ENCODE peak calls at places on chromosomes 12 and 14, in six cellular contexts. T, S, M, G, K and U are unnamed samples. For H3K36me3, the result is how much of the 10 kb centered on the place peaks cover.

GRCh38 chr14:97486601-97487120 is 689.5 kb downstream of the VRK1 start:
- DNase-seq in M (no peak), S (no peak), K (no peak), G (no peak), T (peak), U (no peak)

GRCh38 chr12:23084236-23084995 is 459.4 kb downstream of the ETNK1 start:
- DNase-seq in M (no peak), S (peak), K (peak), G (no peak), T (no peak), U (no peak)

GRCh38 chr12:34392741-34393085 is 370.4 kb downstream of the ALG10 start:
- DNase-seq in G (peak), M (no peak), K (no peak), T (no peak), S (no peak), U (no peak)

GRCh38 chr12:21776242-21776641 is 1.7 kb upstream of the KCNJ8 start:
- DNase-seq in S (no peak), G (no peak), T (no peak), M (no peak), K (no peak), U (no peak)

GRCh38 chr14:104753528-104754212 is 723 bp downstream of the SIVA1 start:
- DNase-seq in K (peak), S (no peak), G (no peak), M (no peak), T (peak), U (no peak)

GRCh38 chr12:50925342-50925651 is 27.0 kb upstream of the HIGD1C start:
- DNase-seq in S (no peak), K (no peak), T (no peak), M (no peak), G (no peak), U (no peak)

GRCh38 chr14:52776816-52777215 is 14.6 kb downstream of the GNPNAT1 start:
- DNase-seq in K (no peak), S (no peak), T (no peak), M (no peak), G (no peak), U (no peak)

GRCh38 chr14:39175445-39176262 is 600 bp downstream of the PNN start:
- DNase-seq in S (peak), G (no peak), M (peak), K (no peak), T (peak), U (peak)

GRCh38 chr12:15584366-15585041 is 204.7 kb downstream of the EPS8 start:
- DNase-seq in M (no peak), K (peak), S (peak), T (no peak), G (no peak), U (peak)

GRCh38 chr12:18320036-18320617 is 58.8 kb downstream of the PIK3C2G start:
- DNase-seq in T (no peak), G (no peak), M (no peak), K (peak), S (peak), U (no peak)

GRCh38 chr14:55123101-55123500 is 6.0 kb upstream of the LGALS3 start:
- DNase-seq in K (peak), T (no peak), S (peak), M (no peak), G (no peak), U (peak)

GRCh38 chr14:51581017-51581881 is 70.5 kb upstream of the FRMD6 start:
- DNase-seq in T (no peak), K (peak), M (no peak), G (no peak), S (peak), U (no peak)

GRCh38 chr14:55103005-55103640 is 25.9 kb upstream of the LGALS3 start:
- DNase-seq in T (peak), S (peak), M (peak), K (peak), G (peak), U (peak)

GRCh38 chr14:105498430-105499255 is 7.6 kb downstream of the TEDC1 start:
- DNase-seq in G (no peak), M (peak), S (no peak), T (peak), K (no peak), U (no peak)

GRCh38 chr14:72907886-72908285 is 14.0 kb upstream of the DPF3 start:
- DNase-seq in G (peak), K (peak), T (no peak), M (no peak), S (peak), U (no peak)

GRCh38 chr14:84646791-84647500 is 883.0 kb upstream of the FLRT2 start:
- DNase-seq in G (no peak), K (no peak), S (peak), T (no peak), M (no peak), U (no peak)

GRCh38 chr12:118742426-118742825 is 238.9 kb upstream of the SRRM4 start:
- DNase-seq in K (no peak), G (no peak), M (no peak), S (no peak), T (no peak), U (no peak)

GRCh38 chr14:77007975-77008421 is 20.5 kb downstream of the IRF2BPL start:
- DNase-seq in T (no peak), M (peak), K (no peak), S (no peak), G (peak), U (no peak)

GRCh38 chr12:24901975-24902461 is 46.9 kb downstream of the BCAT1 start:
- DNase-seq in S (no peak), M (no peak), G (no peak), K (peak), T (peak), U (peak)

GRCh38 chr12:68785358-68785757 is 22.6 kb upstream of the MDM2 start:
- DNase-seq in T (no peak), S (peak), G (peak), K (no peak), M (no peak), U (no peak)

GRCh38 chr12:42140901-42141300 is 3.8 kb downstream of the GXYLT1 start:
- DNase-seq in K (no peak), G (no peak), S (peak), T (no peak), M (no peak), U (peak)

GRCh38 chr12:49792976-49793580 is 35.1 kb downstream of the NCKAP5L start:
- DNase-seq in G (no peak), S (no peak), T (peak), K (no peak), M (peak), U (no peak)

GRCh38 chr12:77070382-77071294 is 5.3 kb upstream of the E2F7 start:
- DNase-seq in G (no peak), S (no peak), T (no peak), M (no peak), K (no peak), U (no peak)

GRCh38 chr12:62190921-62191746 is 69.1 kb upstream of the USP15 start:
- DNase-seq in K (no peak), S (no peak), M (peak), G (no peak), T (peak), U (peak)

GRCh38 chr12:1518763-1519516 is 75.4 kb downstream of the FBXL14 start:
- DNase-seq in S (peak), M (peak), K (peak), G (no peak), T (no peak), U (no peak)

GRCh38 chr14:25836647-25837046 is 761.2 kb downstream of the NOVA1 start:
- DNase-seq in M (no peak), K (no peak), S (no peak), G (no peak), T (no peak), U (no peak)

GRCh38 chr12:3224530-3224903 is 147.3 kb downstream of the TSPAN9 start:
- DNase-seq in M (no peak), S (no peak), K (no peak), T (no peak), G (no peak), U (no peak)

GRCh38 chr12:115916910-115917668 is 360.4 kb downstream of the MED13L start:
- DNase-seq in T (peak), G (peak), M (peak), K (peak), S (peak), U (peak)

GRCh38 chr14:75399819-75400678 is 27.8 kb upstream of the JDP2 start:
- DNase-seq in S (peak), M (peak), T (no peak), K (peak), G (peak), U (peak)

GRCh38 chr14:104224516-104225281 is 86.3 kb downstream of the KIF26A start:
- DNase-seq in M (no peak), G (peak), K (peak), S (no peak), T (peak), U (peak)

GRCh38 chr12:130813436-130813835 is 25.6 kb downstream of the STX2 start:
- DNase-seq in S (no peak), G (no peak), T (no peak), M (no peak), K (no peak), U (no peak)

GRCh38 chr12:132488127-132489077 is 1.5 kb upstream of the FBRSL1 start:
- DNase-seq in G (no peak), T (peak), K (no peak), S (no peak), M (no peak), U (no peak)

GRCh38 chr12:79624378-79624777 is 66.4 kb downstream of the PAWR start:
- DNase-seq in G (no peak), M (no peak), K (no peak), S (peak), T (no peak), U (no peak)

GRCh38 chr14:84375235-84375634 is 1154.7 kb upstream of the FLRT2 start:
- DNase-seq in M (no peak), S (peak), T (no peak), G (no peak), K (peak), U (no peak)

GRCh38 chr14:69137456-69138188 is 15.3 kb downstream of the DCAF5 start:
- DNase-seq in G (no peak), S (peak), T (no peak), K (no peak), M (no peak), U (no peak)

GRCh38 chr12:123293178-123293760 is 21.6 kb upstream of the CDK2AP1 start:
- DNase-seq in G (no peak), T (no peak), S (no peak), M (no peak), K (no peak), U (no peak)

GRCh38 chr14:58299665-58300202 is 1.4 kb downstream of the ARID4A start:
- DNase-seq in T (no peak), K (peak), S (peak), G (no peak), M (no peak), U (peak)

GRCh38 chr14:75273272-75274044 is 5.2 kb upstream of the FOS start:
- DNase-seq in M (peak), S (peak), G (peak), K (no peak), T (no peak), U (no peak)

GRCh38 chr12:97267803-97268202 is 194.8 kb upstream of the RMST start:
- DNase-seq in M (no peak), K (no peak), S (no peak), T (no peak), G (no peak), U (no peak)

GRCh38 chr12:18424857-18425256 is 163.5 kb downstream of the PIK3C2G start:
- DNase-seq in K (no peak), T (no peak), M (no peak), G (no peak), S (no peak), U (no peak)

GRCh38 chr12:27210187-27210586 is 33.9 kb upstream of the STK38L start:
- DNase-seq in T (no peak), M (no peak), S (no peak), K (no peak), G (no peak), U (no peak)

GRCh38 chr12:27209257-27209910 is 34.7 kb upstream of the STK38L start:
- DNase-seq in S (no peak), K (no peak), G (no peak), M (no peak), T (no peak), U (no peak)

GRCh38 chr12:27213304-27213703 is 30.8 kb upstream of the STK38L start:
- DNase-seq in M (no peak), S (no peak), G (no peak), K (no peak), T (no peak), U (no peak)

GRCh38 chr12:27213830-27214787 is 30.0 kb upstream of the STK38L start:
- DNase-seq in K (no peak), S (no peak), G (no peak), T (peak), M (no peak), U (no peak)

GRCh38 chr12:27212861-27213260 is 31.2 kb upstream of the STK38L start:
- DNase-seq in K (no peak), T (no peak), M (no peak), S (no peak), G (no peak), U (no peak)
- H3K4me3 ChIP-seq in K (no peak), T (no peak), M (no peak), S (no peak), G (no peak), U (no peak)

DNA sequence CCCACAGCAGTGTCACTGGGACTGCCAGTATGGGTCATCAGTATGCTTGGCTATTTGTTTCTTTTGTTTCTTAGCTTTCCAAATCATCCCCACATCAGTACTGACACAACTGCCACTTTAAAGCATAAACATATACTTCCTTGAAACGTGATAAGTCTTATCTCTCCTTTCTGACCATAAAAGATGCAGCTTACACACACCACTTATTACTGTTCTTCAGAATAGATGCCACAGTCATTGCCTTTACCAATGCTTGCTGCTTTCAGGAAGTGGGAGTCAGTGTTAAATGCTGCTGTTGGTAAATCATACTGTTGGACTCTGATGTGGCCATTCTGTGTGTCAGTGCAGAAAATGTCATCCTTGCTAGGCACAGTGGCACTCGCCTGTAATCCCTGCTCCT is 18.5 kb upstream of the GARIN2 start:
- DNase-seq in K (no peak), T (no peak), S (peak), M (no peak), G (no peak), U (no peak)
- H3K36me3 ChIP-seq in K (under half), T (under half), S (under half), M (under half), G (under half), U (under half)

DNA sequence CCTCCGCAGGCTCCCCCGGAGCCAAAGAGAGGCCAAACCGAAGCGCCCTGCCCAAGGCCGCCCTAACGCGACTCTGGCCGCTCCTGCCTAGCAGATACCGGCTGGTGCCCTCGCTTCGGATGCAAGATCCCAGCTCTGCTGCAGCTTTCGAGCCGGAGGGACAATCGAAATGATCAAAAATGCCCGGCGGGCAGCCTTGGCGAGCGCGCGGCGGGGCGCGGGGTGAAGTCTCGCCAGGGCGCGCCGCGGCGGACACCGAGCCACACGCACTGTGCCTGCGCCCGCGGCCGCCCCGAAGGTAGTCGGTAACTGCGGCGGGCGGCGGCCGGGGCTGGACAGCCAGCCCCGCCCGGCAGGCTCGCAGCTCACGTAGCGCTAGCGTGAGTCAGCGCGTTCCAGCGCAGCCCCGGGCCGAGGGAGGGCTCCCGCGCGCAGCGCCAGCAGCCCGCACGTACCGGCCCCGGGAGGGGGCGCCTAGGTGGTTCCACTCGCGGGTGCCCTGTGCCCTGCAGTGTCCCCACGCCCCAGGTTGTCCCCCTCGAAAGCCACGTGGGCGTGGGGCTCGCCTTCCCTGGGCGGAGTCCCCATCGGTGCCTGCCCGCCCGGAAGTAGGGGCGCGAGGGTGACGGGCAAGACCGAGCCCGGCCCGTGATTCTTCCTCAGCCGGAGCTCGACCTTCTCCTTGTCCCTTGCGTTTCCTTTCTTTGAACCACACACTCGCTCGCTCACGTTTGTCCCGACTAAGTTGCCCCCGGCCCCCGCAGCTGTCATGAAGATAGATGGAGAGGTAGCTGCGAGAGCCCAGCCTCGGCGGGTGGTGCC is 109.3 kb upstream of the EGLN3 start:
- DNase-seq in K (peak), G (peak), T (peak), S (peak), M (peak), U (peak)
- TF ChIP-seq CTCF in K (peak), G (no peak), T (peak), S (peak), M (peak), U (no peak)

GRCh38 chr12:6452245-6452731 is 446 bp downstream of the TAPBPL start:
- DNase-seq in G (peak), T (no peak), K (no peak), S (no peak), M (no peak), U (peak)

GRCh38 chr12:6450091-6450868 is 1.6 kb upstream of the TAPBPL start:
- DNase-seq in M (peak), K (no peak), T (no peak), G (peak), S (no peak), U (no peak)

GRCh38 chr12:6452908-6453630 is 1.2 kb downstream of the TAPBPL start:
- DNase-seq in M (peak), K (no peak), S (no peak), G (no peak), T (peak), U (no peak)

GRCh38 chr12:6450869-6451347 is 934 bp upstream of the TAPBPL start:
- DNase-seq in T (no peak), S (no peak), G (no peak), M (no peak), K (no peak), U (peak)

DNA sequence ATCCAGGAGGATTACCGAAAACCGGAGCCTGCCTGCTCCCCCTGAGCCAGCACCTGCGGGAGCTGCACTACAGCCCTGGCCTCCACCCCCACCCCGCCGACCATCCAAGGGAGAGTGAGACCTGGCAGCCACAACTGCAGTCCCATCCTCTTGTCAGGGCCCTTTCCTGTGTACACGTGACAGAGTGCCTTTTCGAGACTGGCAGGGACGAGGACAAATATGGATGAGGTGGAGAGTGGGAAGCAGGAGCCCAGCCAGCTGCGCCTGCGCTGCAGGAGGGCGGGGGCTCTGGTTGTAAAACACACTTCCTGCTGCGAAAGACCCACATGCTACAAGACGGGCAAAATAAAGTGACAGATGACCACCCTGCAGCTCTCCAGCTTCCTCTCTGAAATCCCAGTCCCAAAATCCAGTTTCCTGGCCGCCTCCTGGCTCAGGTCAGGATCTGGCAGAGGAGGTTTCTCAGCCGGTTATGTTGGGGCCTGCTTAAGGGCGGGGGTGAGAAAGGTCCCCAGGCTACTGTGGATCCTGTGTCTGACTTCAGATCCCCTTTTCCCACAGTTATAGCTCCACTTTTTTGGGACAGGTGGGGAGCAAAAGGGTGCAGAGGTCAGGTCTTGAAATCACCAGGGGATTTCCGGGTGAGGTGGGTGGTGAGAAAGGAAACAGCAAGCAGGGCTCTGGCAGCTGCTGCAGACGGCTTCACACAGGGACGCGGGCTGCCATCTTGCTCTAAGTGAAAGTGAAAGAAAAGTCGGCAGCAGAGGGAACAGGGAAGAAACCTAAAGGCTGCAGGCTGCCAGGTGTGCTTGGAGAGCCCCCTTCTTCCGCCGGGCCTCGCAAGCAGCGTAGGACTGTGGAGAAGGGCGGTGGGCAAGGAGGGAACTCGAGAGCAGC is at the start of gene TAPBPL:
- DNase-seq in G (peak), T (peak), M (peak), S (peak), K (peak), U (peak)
- H3K4me3 ChIP-seq in G (peak), T (peak), M (peak), S (peak), K (peak), U (peak)